ENCODE peak calls at places on chromosomes 5 and 9, in nine cellular contexts. One of them, this sample, is unnamed.

GRCh38 chr9:21710792-21711191 is 91.6 kb upstream of the MTAP start:
- DNase-seq in CD4-positive, alpha-beta T cell: no peak
- DNase-seq in cardiac fibroblast: no peak
- DNase-seq in T follicular helper cell: no peak
- DNase-seq in HL-60: no peak
- DNase-seq in stimulated activated CD8-positive, alpha-beta memory T cell treated with anti-CD3 and anti-CD28 coated beads, Interleukin-7, amount 100 ng/mL, for 24 hours: no peak
- DNase-seq in A549: no peak
- DNase-seq in endothelial cell: no peak
- DNase-seq in stimulated activated naive CD8-positive, alpha-beta T cell treated with anti-CD3 and anti-CD28 coated beads, Interleukin-15, amount 100 ng/mL, for 72 hours: no peak
- DNase-seq in this sample: no peak

GRCh38 chr9:137029058-137029922 is 1.3 kb upstream of the ABCA2 start:
- DNase-seq in A549: peak; percentile 73
- DNase-seq in cardiac fibroblast: peak; percentile 66
- DNase-seq in HL-60: peak; percentile 90
- DNase-seq in stimulated activated CD8-positive, alpha-beta memory T cell treated with anti-CD3 and anti-CD28 coated beads, Interleukin-7, amount 100 ng/mL, for 24 hours: peak; percentile 64
- DNase-seq in CD4-positive, alpha-beta T cell: peak; percentile 56
- DNase-seq in T follicular helper cell: peak; percentile 56
- DNase-seq in stimulated activated naive CD8-positive, alpha-beta T cell treated with anti-CD3 and anti-CD28 coated beads, Interleukin-15, amount 100 ng/mL, for 72 hours: peak; percentile 79
- DNase-seq in endothelial cell: peak; percentile 88
- DNase-seq in this sample: no peak

GRCh38 chr9:34501889-34502425 is 20.8 kb downstream of the ENHO start:
- DNase-seq in CD4-positive, alpha-beta T cell: no peak
- DNase-seq in T follicular helper cell: no peak
- DNase-seq in A549: no peak
- DNase-seq in HL-60: no peak
- DNase-seq in cardiac fibroblast: peak; percentile 97
- DNase-seq in stimulated activated naive CD8-positive, alpha-beta T cell treated with anti-CD3 and anti-CD28 coated beads, Interleukin-15, amount 100 ng/mL, for 72 hours: no peak
- DNase-seq in endothelial cell: no peak
- DNase-seq in stimulated activated CD8-positive, alpha-beta memory T cell treated with anti-CD3 and anti-CD28 coated beads, Interleukin-7, amount 100 ng/mL, for 24 hours: no peak
- DNase-seq in this sample: peak; percentile 90

GRCh38 chr5:13250450-13251291 is 693.8 kb downstream of the DNAH5 start:
- DNase-seq in stimulated activated naive CD8-positive, alpha-beta T cell treated with anti-CD3 and anti-CD28 coated beads, Interleukin-15, amount 100 ng/mL, for 72 hours: no peak
- DNase-seq in A549: peak; percentile 19
- DNase-seq in stimulated activated CD8-positive, alpha-beta memory T cell treated with anti-CD3 and anti-CD28 coated beads, Interleukin-7, amount 100 ng/mL, for 24 hours: no peak
- DNase-seq in endothelial cell: no peak
- DNase-seq in T follicular helper cell: no peak
- DNase-seq in cardiac fibroblast: no peak
- DNase-seq in HL-60: no peak
- DNase-seq in CD4-positive, alpha-beta T cell: no peak
- DNase-seq in this sample: no peak

GRCh38 chr5:133469846-133470245 is 142.5 kb downstream of the FSTL4 start:
- DNase-seq in cardiac fibroblast: no peak
- DNase-seq in CD4-positive, alpha-beta T cell: no peak
- DNase-seq in T follicular helper cell: no peak
- DNase-seq in endothelial cell: no peak
- DNase-seq in HL-60: no peak
- DNase-seq in stimulated activated CD8-positive, alpha-beta memory T cell treated with anti-CD3 and anti-CD28 coated beads, Interleukin-7, amount 100 ng/mL, for 24 hours: no peak
- DNase-seq in stimulated activated naive CD8-positive, alpha-beta T cell treated with anti-CD3 and anti-CD28 coated beads, Interleukin-15, amount 100 ng/mL, for 72 hours: no peak
- DNase-seq in A549: no peak
- DNase-seq in this sample: no peak

GRCh38 chr5:78005021-78005785 is 229.1 kb upstream of the TBCA start:
- DNase-seq in A549: no peak
- DNase-seq in T follicular helper cell: no peak
- DNase-seq in CD4-positive, alpha-beta T cell: no peak
- DNase-seq in cardiac fibroblast: peak; percentile 54
- DNase-seq in endothelial cell: no peak
- DNase-seq in stimulated activated CD8-positive, alpha-beta memory T cell treated with anti-CD3 and anti-CD28 coated beads, Interleukin-7, amount 100 ng/mL, for 24 hours: no peak
- DNase-seq in stimulated activated naive CD8-positive, alpha-beta T cell treated with anti-CD3 and anti-CD28 coated beads, Interleukin-15, amount 100 ng/mL, for 72 hours: no peak
- DNase-seq in HL-60: no peak
- DNase-seq in this sample: peak; percentile 45

GRCh38 chr5:149831492-149831891 is 101.4 kb downstream of the PPARGC1B start:
- DNase-seq in endothelial cell: no peak
- DNase-seq in T follicular helper cell: no peak
- DNase-seq in HL-60: no peak
- DNase-seq in cardiac fibroblast: no peak
- DNase-seq in A549: peak; percentile 17
- DNase-seq in CD4-positive, alpha-beta T cell: no peak
- DNase-seq in stimulated activated CD8-positive, alpha-beta memory T cell treated with anti-CD3 and anti-CD28 coated beads, Interleukin-7, amount 100 ng/mL, for 24 hours: no peak
- DNase-seq in stimulated activated naive CD8-positive, alpha-beta T cell treated with anti-CD3 and anti-CD28 coated beads, Interleukin-15, amount 100 ng/mL, for 72 hours: peak; percentile 66
- DNase-seq in this sample: no peak

GRCh38 chr9:92896037-92896436 is 18.2 kb upstream of the ZNF484 start:
- DNase-seq in endothelial cell: no peak
- DNase-seq in stimulated activated CD8-positive, alpha-beta memory T cell treated with anti-CD3 and anti-CD28 coated beads, Interleukin-7, amount 100 ng/mL, for 24 hours: no peak
- DNase-seq in CD4-positive, alpha-beta T cell: no peak
- DNase-seq in HL-60: no peak
- DNase-seq in cardiac fibroblast: no peak
- DNase-seq in T follicular helper cell: no peak
- DNase-seq in A549: no peak
- DNase-seq in stimulated activated naive CD8-positive, alpha-beta T cell treated with anti-CD3 and anti-CD28 coated beads, Interleukin-15, amount 100 ng/mL, for 72 hours: no peak
- DNase-seq in this sample: no peak

GRCh38 chr9:32426278-32426939 is 42.0 kb downstream of the ACO1 start:
- DNase-seq in cardiac fibroblast: peak; percentile 91
- DNase-seq in CD4-positive, alpha-beta T cell: no peak
- DNase-seq in endothelial cell: no peak
- DNase-seq in T follicular helper cell: no peak
- DNase-seq in stimulated activated naive CD8-positive, alpha-beta T cell treated with anti-CD3 and anti-CD28 coated beads, Interleukin-15, amount 100 ng/mL, for 72 hours: no peak
- DNase-seq in A549: peak; percentile 28
- DNase-seq in stimulated activated CD8-positive, alpha-beta memory T cell treated with anti-CD3 and anti-CD28 coated beads, Interleukin-7, amount 100 ng/mL, for 24 hours: no peak
- DNase-seq in HL-60: no peak
- DNase-seq in this sample: no peak

GRCh38 chr9:86274821-86275643 is 7.3 kb downstream of the ISCA1 start:
- DNase-seq in stimulated activated naive CD8-positive, alpha-beta T cell treated with anti-CD3 and anti-CD28 coated beads, Interleukin-15, amount 100 ng/mL, for 72 hours: no peak
- DNase-seq in endothelial cell: no peak
- DNase-seq in T follicular helper cell: no peak
- DNase-seq in HL-60: no peak
- DNase-seq in A549: no peak
- DNase-seq in stimulated activated CD8-positive, alpha-beta memory T cell treated with anti-CD3 and anti-CD28 coated beads, Interleukin-7, amount 100 ng/mL, for 24 hours: no peak
- DNase-seq in cardiac fibroblast: no peak
- DNase-seq in CD4-positive, alpha-beta T cell: no peak
- DNase-seq in this sample: no peak

GRCh38 chr5:23139338-23140171 is 286.4 kb upstream of the CDH12 start:
- DNase-seq in CD4-positive, alpha-beta T cell: no peak
- DNase-seq in HL-60: no peak
- DNase-seq in stimulated activated CD8-positive, alpha-beta memory T cell treated with anti-CD3 and anti-CD28 coated beads, Interleukin-7, amount 100 ng/mL, for 24 hours: no peak
- DNase-seq in stimulated activated naive CD8-positive, alpha-beta T cell treated with anti-CD3 and anti-CD28 coated beads, Interleukin-15, amount 100 ng/mL, for 72 hours: no peak
- DNase-seq in A549: peak; percentile 14
- DNase-seq in T follicular helper cell: no peak
- DNase-seq in endothelial cell: no peak
- DNase-seq in cardiac fibroblast: peak; percentile 0
- DNase-seq in this sample: no peak

GRCh38 chr9:26471271-26471670 is 421.3 kb downstream of the CAAP1 start:
- DNase-seq in HL-60: no peak
- DNase-seq in stimulated activated naive CD8-positive, alpha-beta T cell treated with anti-CD3 and anti-CD28 coated beads, Interleukin-15, amount 100 ng/mL, for 72 hours: no peak
- DNase-seq in T follicular helper cell: no peak
- DNase-seq in cardiac fibroblast: no peak
- DNase-seq in endothelial cell: no peak
- DNase-seq in CD4-positive, alpha-beta T cell: no peak
- DNase-seq in stimulated activated CD8-positive, alpha-beta memory T cell treated with anti-CD3 and anti-CD28 coated beads, Interleukin-7, amount 100 ng/mL, for 24 hours: no peak
- DNase-seq in A549: no peak
- DNase-seq in this sample: no peak

GRCh38 chr9:76020654-76021053 is 130.2 kb downstream of the PCSK5 start:
- DNase-seq in stimulated activated CD8-positive, alpha-beta memory T cell treated with anti-CD3 and anti-CD28 coated beads, Interleukin-7, amount 100 ng/mL, for 24 hours: no peak
- DNase-seq in T follicular helper cell: no peak
- DNase-seq in CD4-positive, alpha-beta T cell: no peak
- DNase-seq in stimulated activated naive CD8-positive, alpha-beta T cell treated with anti-CD3 and anti-CD28 coated beads, Interleukin-15, amount 100 ng/mL, for 72 hours: peak; percentile 30
- DNase-seq in HL-60: peak; percentile 41
- DNase-seq in endothelial cell: no peak
- DNase-seq in A549: no peak
- DNase-seq in cardiac fibroblast: no peak
- DNase-seq in this sample: no peak

GRCh38 chr5:124263680-124264491 is 482.6 kb downstream of the ZNF608 start:
- DNase-seq in cardiac fibroblast: peak; percentile 42
- DNase-seq in stimulated activated naive CD8-positive, alpha-beta T cell treated with anti-CD3 and anti-CD28 coated beads, Interleukin-15, amount 100 ng/mL, for 72 hours: no peak
- DNase-seq in endothelial cell: peak; percentile 15
- DNase-seq in T follicular helper cell: no peak
- DNase-seq in CD4-positive, alpha-beta T cell: no peak
- DNase-seq in stimulated activated CD8-positive, alpha-beta memory T cell treated with anti-CD3 and anti-CD28 coated beads, Interleukin-7, amount 100 ng/mL, for 24 hours: no peak
- DNase-seq in HL-60: no peak
- DNase-seq in A549: no peak
- DNase-seq in this sample: no peak

GRCh38 chr9:20684865-20685696 is 1.0 kb downstream of the FOCAD start:
- DNase-seq in cardiac fibroblast: peak; percentile 81
- DNase-seq in HL-60: no peak
- DNase-seq in stimulated activated naive CD8-positive, alpha-beta T cell treated with anti-CD3 and anti-CD28 coated beads, Interleukin-15, amount 100 ng/mL, for 72 hours: no peak
- DNase-seq in T follicular helper cell: no peak
- DNase-seq in stimulated activated CD8-positive, alpha-beta memory T cell treated with anti-CD3 and anti-CD28 coated beads, Interleukin-7, amount 100 ng/mL, for 24 hours: no peak
- DNase-seq in CD4-positive, alpha-beta T cell: no peak
- DNase-seq in endothelial cell: no peak
- DNase-seq in A549: peak; percentile 33
- DNase-seq in this sample: no peak

GRCh38 chr5:151483176-151483575 is 35.8 kb downstream of the SLC36A1 start:
- DNase-seq in T follicular helper cell: no peak
- DNase-seq in cardiac fibroblast: peak; percentile 22
- DNase-seq in endothelial cell: no peak
- DNase-seq in A549: no peak
- DNase-seq in CD4-positive, alpha-beta T cell: no peak
- DNase-seq in stimulated activated naive CD8-positive, alpha-beta T cell treated with anti-CD3 and anti-CD28 coated beads, Interleukin-15, amount 100 ng/mL, for 72 hours: no peak
- DNase-seq in HL-60: peak; percentile 97
- DNase-seq in stimulated activated CD8-positive, alpha-beta memory T cell treated with anti-CD3 and anti-CD28 coated beads, Interleukin-7, amount 100 ng/mL, for 24 hours: no peak
- DNase-seq in this sample: no peak

GRCh38 chr9:19154135-19154612 is 26.9 kb upstream of the PLIN2 start:
- DNase-seq in stimulated activated CD8-positive, alpha-beta memory T cell treated with anti-CD3 and anti-CD28 coated beads, Interleukin-7, amount 100 ng/mL, for 24 hours: no peak
- DNase-seq in T follicular helper cell: no peak
- DNase-seq in HL-60: peak; percentile 83
- DNase-seq in CD4-positive, alpha-beta T cell: no peak
- DNase-seq in cardiac fibroblast: peak; percentile 99
- DNase-seq in A549: peak; percentile 29
- DNase-seq in endothelial cell: no peak
- DNase-seq in stimulated activated naive CD8-positive, alpha-beta T cell treated with anti-CD3 and anti-CD28 coated beads, Interleukin-15, amount 100 ng/mL, for 72 hours: no peak
- DNase-seq in this sample: no peak

GRCh38 chr5:149063017-149063687 is at the start of gene SH3TC2:
- DNase-seq in stimulated activated naive CD8-positive, alpha-beta T cell treated with anti-CD3 and anti-CD28 coated beads, Interleukin-15, amount 100 ng/mL, for 72 hours: no peak
- DNase-seq in endothelial cell: peak; percentile 12
- DNase-seq in T follicular helper cell: no peak
- DNase-seq in cardiac fibroblast: peak; percentile 84
- DNase-seq in HL-60: no peak
- DNase-seq in CD4-positive, alpha-beta T cell: no peak
- DNase-seq in stimulated activated CD8-positive, alpha-beta memory T cell treated with anti-CD3 and anti-CD28 coated beads, Interleukin-7, amount 100 ng/mL, for 24 hours: no peak
- DNase-seq in A549: peak; percentile 20
- DNase-seq in this sample: no peak

GRCh38 chr5:154403776-154404387 is 41.9 kb upstream of the SAP30L start:
- DNase-seq in HL-60: no peak
- DNase-seq in A549: no peak
- DNase-seq in endothelial cell: no peak
- DNase-seq in CD4-positive, alpha-beta T cell: no peak
- DNase-seq in stimulated activated CD8-positive, alpha-beta memory T cell treated with anti-CD3 and anti-CD28 coated beads, Interleukin-7, amount 100 ng/mL, for 24 hours: no peak
- DNase-seq in cardiac fibroblast: no peak
- DNase-seq in stimulated activated naive CD8-positive, alpha-beta T cell treated with anti-CD3 and anti-CD28 coated beads, Interleukin-15, amount 100 ng/mL, for 72 hours: no peak
- DNase-seq in T follicular helper cell: no peak
- DNase-seq in this sample: no peak

GRCh38 chr9:126474201-126474765 is 139.4 kb upstream of the LMX1B start:
- DNase-seq in T follicular helper cell: no peak
- DNase-seq in HL-60: no peak
- DNase-seq in stimulated activated naive CD8-positive, alpha-beta T cell treated with anti-CD3 and anti-CD28 coated beads, Interleukin-15, amount 100 ng/mL, for 72 hours: no peak
- DNase-seq in A549: no peak
- DNase-seq in endothelial cell: no peak
- DNase-seq in stimulated activated CD8-positive, alpha-beta memory T cell treated with anti-CD3 and anti-CD28 coated beads, Interleukin-7, amount 100 ng/mL, for 24 hours: no peak
- DNase-seq in cardiac fibroblast: peak; percentile 14
- DNase-seq in CD4-positive, alpha-beta T cell: no peak
- DNase-seq in this sample: no peak

GRCh38 chr5:84569307-84569706 is 184.6 kb upstream of the EDIL3 start:
- DNase-seq in CD4-positive, alpha-beta T cell: no peak
- DNase-seq in A549: no peak
- DNase-seq in HL-60: no peak
- DNase-seq in cardiac fibroblast: no peak
- DNase-seq in endothelial cell: no peak
- DNase-seq in T follicular helper cell: no peak
- DNase-seq in stimulated activated CD8-positive, alpha-beta memory T cell treated with anti-CD3 and anti-CD28 coated beads, Interleukin-7, amount 100 ng/mL, for 24 hours: no peak
- DNase-seq in stimulated activated naive CD8-positive, alpha-beta T cell treated with anti-CD3 and anti-CD28 coated beads, Interleukin-15, amount 100 ng/mL, for 72 hours: no peak
- DNase-seq in this sample: no peak

GRCh38 chr5:96936431-96937221 is 746 bp downstream of the LNPEP start:
- DNase-seq in T follicular helper cell: peak; percentile 35
- DNase-seq in cardiac fibroblast: no peak
- DNase-seq in stimulated activated CD8-positive, alpha-beta memory T cell treated with anti-CD3 and anti-CD28 coated beads, Interleukin-7, amount 100 ng/mL, for 24 hours: no peak
- DNase-seq in endothelial cell: peak; percentile 39
- DNase-seq in stimulated activated naive CD8-positive, alpha-beta T cell treated with anti-CD3 and anti-CD28 coated beads, Interleukin-15, amount 100 ng/mL, for 72 hours: peak; percentile 75
- DNase-seq in CD4-positive, alpha-beta T cell: peak; percentile 30
- DNase-seq in HL-60: peak; percentile 17
- DNase-seq in A549: peak; percentile 21
- DNase-seq in this sample: no peak

This sample was measured in NCI-H2029 treated with DMSO at 0.1 percent for 48 hours.